ENCODE peak calls at places on chromosomes 5 and 9, in ten cellular contexts. F, C, O, K, U, E, H, A, Z and B are unnamed samples.

GRCh38 chr5:10307206-10308148 is at the start of gene CMBL:
- DNase-seq in F (peak; percentile 41), C (peak; percentile 27), O (no peak), K (peak; percentile 44), U (peak; percentile 60), E (peak; percentile 8), H (peak; percentile 62), A (no peak), Z (peak; percentile 57), B (peak; percentile 62)

GRCh38 chr9:86168256-86168655 is 68.9 kb upstream of the GOLM1 start:
- DNase-seq in F (no peak), C (no peak), O (no peak), K (no peak), U (no peak), E (no peak), H (no peak), A (no peak), Z (no peak), B (no peak)

GRCh38 chr9:4792054-4792571 is 631 bp upstream of the RCL1 start:
- DNase-seq in F (no peak), C (no peak), O (no peak), K (no peak), U (no peak), E (no peak), H (no peak), A (no peak), Z (peak; percentile 21), B (no peak)

GRCh38 chr9:99855467-99856176 is 33.9 kb downstream of the NR4A3 start:
- DNase-seq in F (no peak), C (no peak), O (no peak), K (no peak), U (no peak), E (no peak), H (no peak), A (no peak), Z (no peak), B (no peak)

GRCh38 chr9:107215381-107215780 is 67.7 kb upstream of the RAD23B start:
- DNase-seq in F (no peak), C (no peak), O (peak; percentile 15), K (no peak), U (no peak), E (no peak), H (no peak), A (no peak), Z (no peak), B (peak; percentile 19)

GRCh38 chr5:79845448-79846197 is 145.4 kb downstream of the MTX3 start:
- DNase-seq in F (no peak), C (no peak), O (peak; percentile 61), K (no peak), U (no peak), E (no peak), H (no peak), A (no peak), Z (no peak), B (peak; percentile 44)

GRCh38 chr5:142931896-142932686 is 161.9 kb downstream of the ARHGAP26 start:
- DNase-seq in F (no peak), C (no peak), O (no peak), K (no peak), U (no peak), E (no peak), H (no peak), A (no peak), Z (no peak), B (no peak)

GRCh38 chr9:112705773-112706427 is 12.0 kb downstream of the INIP start:
- DNase-seq in F (peak; percentile 36), C (no peak), O (peak; percentile 30), K (no peak), U (no peak), E (no peak), H (no peak), A (no peak), Z (no peak), B (peak; percentile 26)

GRCh38 chr9:129665814-129666511 is 516 bp downstream of the PRRX2 start:
- DNase-seq in F (no peak), C (no peak), O (no peak), K (no peak), U (no peak), E (no peak), H (no peak), A (no peak), Z (no peak), B (no peak)

GRCh38 chr5:156051972-156052371 is 275.0 kb upstream of the SGCD start:
- DNase-seq in F (no peak), C (no peak), O (no peak), K (no peak), U (no peak), E (no peak), H (no peak), A (no peak), Z (no peak), B (no peak)

GRCh38 chr5:96342581-96342980 is 90.5 kb downstream of the PCSK1 start:
- DNase-seq in F (no peak), C (no peak), O (no peak), K (no peak), U (no peak), E (no peak), H (no peak), A (no peak), Z (no peak), B (peak; percentile 42)

GRCh38 chr5:127840809-127841208 is 137.6 kb downstream of the CCDC192 start:
- DNase-seq in F (no peak), C (no peak), O (no peak), K (no peak), U (no peak), E (no peak), H (no peak), A (no peak), Z (no peak), B (no peak)

GRCh38 chr9:132424857-132425702 is 15.1 kb downstream of the CFAP77 start:
- DNase-seq in F (no peak), C (no peak), O (no peak), K (no peak), U (no peak), E (no peak), H (no peak), A (no peak), Z (no peak), B (no peak)

GRCh38 chr9:77158772-77159513 is 18.4 kb upstream of the VPS13A start:
- DNase-seq in F (peak; percentile 38), C (no peak), O (peak; percentile 41), K (no peak), U (no peak), E (no peak), H (no peak), A (no peak), Z (no peak), B (peak; percentile 87)

GRCh38 chr9:128245293-128246151 is 30.3 kb downstream of the GOLGA2 start:
- DNase-seq in F (no peak), C (no peak), O (peak; percentile 84), K (no peak), U (no peak), E (no peak), H (peak; percentile 53), A (no peak), Z (peak; percentile 61), B (peak; percentile 75)

GRCh38 chr9:101840694-101841188 is 102.3 kb upstream of the GRIN3A start:
- DNase-seq in F (no peak), C (no peak), O (no peak), K (no peak), U (no peak), E (no peak), H (no peak), A (no peak), Z (no peak), B (no peak)

GRCh38 chr9:34612788-34613390 is 992 bp upstream of the RPP25L start:
- DNase-seq in F (peak; percentile 68), C (peak; percentile 67), O (peak; percentile 66), K (no peak), U (peak; percentile 77), E (peak; percentile 67), H (peak; percentile 68), A (peak; percentile 34), Z (peak; percentile 75), B (peak; percentile 79)

GRCh38 chr5:127186657-127187056 is 103.9 kb upstream of the MEGF10 start:
- DNase-seq in F (no peak), C (no peak), O (no peak), K (no peak), U (no peak), E (no peak), H (no peak), A (no peak), Z (no peak), B (no peak)

GRCh38 chr9:134320195-134320885 is 5.9 kb upstream of the RXRA start:
- DNase-seq in F (no peak), C (no peak), O (no peak), K (no peak), U (no peak), E (no peak), H (peak; percentile 11), A (no peak), Z (peak; percentile 17), B (no peak)